ENCODE peak calls at places on chromosomes 16 and 17, in eight cellular contexts. A is A549, D is SK-N-SH, P is HCT116, S is K562, X is HepG2, G is Panc1, F is GM12878. M is an unnamed sample.

GRCh38 chr16:26475579-26475978 is 591.1 kb upstream of the C16orf82 start:
- DNase-seq in A (no peak), D (no peak), P (no peak), S (no peak), X (no peak), G (no peak), F (no peak), M (no peak)

GRCh38 chr16:3774156-3774767 is 56.9 kb upstream of the TRAP1 start:
- DNase-seq in A (no peak), D (no peak), P (no peak), S (no peak), X (no peak), G (no peak), F (no peak), M (no peak)

GRCh38 chr17:10156579-10157488 is 41.6 kb downstream of the GAS7 start:
- DNase-seq in A (no peak), D (no peak), P (no peak), S (no peak), X (no peak), G (no peak), F (peak; percentile 73), M (no peak)

GRCh38 chr16:24845726-24846547 is at the start of gene SLC5A11:
- DNase-seq in A (no peak), D (no peak), P (no peak), S (no peak), X (peak; percentile 80), G (no peak), F (no peak), M (no peak)

GRCh38 chr16:66414891-66415290 is 12.2 kb upstream of the BEAN1 start:
- DNase-seq in A (no peak), D (no peak), P (no peak), S (no peak), X (no peak), G (no peak), F (no peak), M (no peak)

GRCh38 chr17:33964344-33964979 is 290.6 kb upstream of the CCL2 start:
- DNase-seq in A (peak; percentile 20), D (no peak), P (no peak), S (peak; percentile 64), X (peak; percentile 23), G (no peak), F (peak; percentile 84), M (peak; percentile 64)

GRCh38 chr16:66467611-66468010 is 40.5 kb downstream of the BEAN1 start:
- DNase-seq in A (no peak), D (no peak), P (no peak), S (no peak), X (no peak), G (no peak), F (no peak), M (no peak)

GRCh38 chr17:61127960-61128359 is 271.7 kb upstream of the TBX2 start:
- DNase-seq in A (no peak), D (no peak), P (no peak), S (no peak), X (no peak), G (no peak), F (no peak), M (no peak)

GRCh38 chr16:78323315-78323714 is 223.9 kb downstream of the WWOX start:
- DNase-seq in A (no peak), D (no peak), P (no peak), S (no peak), X (no peak), G (no peak), F (no peak), M (no peak)

GRCh38 chr17:50661795-50662391 is 27.2 kb downstream of the ABCC3 start:
- DNase-seq in A (peak; percentile 100), D (peak; percentile 73), P (peak; percentile 92), S (peak; percentile 88), X (peak; percentile 93), G (peak; percentile 79), F (no peak), M (peak; percentile 51)

GRCh38 chr17:36647598-36647997 is 46.2 kb downstream of the MRM1 start:
- DNase-seq in A (no peak), D (no peak), P (no peak), S (no peak), X (no peak), G (no peak), F (no peak), M (peak; percentile 74)

GRCh38 chr17:9044796-9045470 is 23.6 kb downstream of the NTN1 start:
- DNase-seq in A (no peak), D (no peak), P (no peak), S (no peak), X (no peak), G (no peak), F (no peak), M (no peak)

GRCh38 chr16:46673320-46674013 is 15.5 kb downstream of the VPS35 start:
- DNase-seq in A (peak; percentile 78), D (peak; percentile 75), P (peak; percentile 51), S (peak; percentile 77), X (peak; percentile 79), G (no peak), F (peak; percentile 27), M (peak; percentile 89)

GRCh38 chr17:4948997-4949320 is 629 bp upstream of the PFN1 start:
- DNase-seq in A (peak; percentile 95), D (peak; percentile 95), P (peak; percentile 64), S (peak; percentile 84), X (peak; percentile 82), G (no peak), F (no peak), M (peak; percentile 88)

GRCh38 chr17:78042542-78042941 is 84.0 kb downstream of the TNRC6C start:
- DNase-seq in A (no peak), D (no peak), P (no peak), S (no peak), X (no peak), G (no peak), F (no peak), M (no peak)
- TF ChIP-seq REST in A (no peak), D (no peak), P (no peak), S (no peak), X (no peak), G (no peak), F (no peak), M (no peak)

GRCh38 chr17:30812218-30813177 is 12.0 kb downstream of the CRLF3 start:
- DNase-seq in A (no peak), D (no peak), P (no peak), S (no peak), X (no peak), G (no peak), F (no peak), M (no peak)
- H3K4me1 ChIP-seq in A (no peaks in the 10 kb centered on the region), D (peaks cover 6% of the 10 kb centered on the region), P (no peaks in the 10 kb centered on the region), S (no peaks in the 10 kb centered on the region), X (no peaks in the 10 kb centered on the region), G (no peaks in the 10 kb centered on the region), F (peaks cover 33% of the 10 kb centered on the region), M (peaks cover 5% of the 10 kb centered on the region)

GRCh38 chr16:84483882-84484565 is 20.4 kb downstream of the MEAK7 start:
- DNase-seq in A (no peak), D (no peak), P (no peak), S (no peak), X (no peak), G (no peak), F (no peak), M (no peak)

GRCh38 chr16:84486126-84486525 is 18.3 kb downstream of the MEAK7 start:
- DNase-seq in A (no peak), D (no peak), P (no peak), S (no peak), X (no peak), G (no peak), F (no peak), M (no peak)

GRCh38 chr16:84485255-84486010 is 19.0 kb downstream of the MEAK7 start:
- DNase-seq in A (no peak), D (no peak), P (no peak), S (no peak), X (no peak), G (no peak), F (no peak), M (no peak)

GRCh38 chr16:84482951-84483881 is 21.2 kb downstream of the MEAK7 start:
- DNase-seq in A (no peak), D (no peak), P (no peak), S (no peak), X (no peak), G (no peak), F (no peak), M (no peak)

DNA sequence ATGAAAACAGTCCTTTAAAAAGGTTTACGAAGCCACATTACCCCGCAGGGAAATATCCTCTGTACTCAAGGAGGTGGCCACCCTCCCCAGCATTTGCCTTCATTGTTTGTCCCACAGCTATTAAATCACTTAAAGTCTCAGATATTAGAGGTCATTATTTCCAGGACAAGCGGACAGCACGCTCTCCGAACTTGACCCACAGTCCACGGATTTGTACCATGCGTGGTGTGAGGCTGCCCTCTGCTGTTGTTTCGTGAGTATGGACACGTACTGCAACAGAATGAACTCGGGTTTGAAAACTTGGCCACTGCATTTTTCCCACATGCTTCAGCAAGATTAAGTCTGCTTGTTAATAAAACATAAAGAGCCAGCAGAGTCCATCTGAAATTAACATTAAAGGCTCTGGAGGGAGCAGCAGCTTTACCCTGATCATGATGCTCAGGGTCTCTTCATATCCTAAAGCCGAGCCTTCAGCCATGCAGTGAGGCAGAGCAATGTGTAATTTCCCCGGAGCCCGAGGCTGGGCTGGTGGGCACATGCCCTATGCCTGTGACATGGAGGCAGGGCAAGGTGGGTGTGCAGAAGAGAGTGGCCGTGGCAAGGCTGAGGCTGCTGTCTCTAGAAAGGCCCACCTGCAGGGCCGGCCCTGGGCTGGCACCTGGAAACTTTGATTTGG is 19.7 kb downstream of the MEAK7 start:
- DNase-seq in A (peak; percentile 62), D (peak; percentile 77), P (peak; percentile 41), S (peak; percentile 73), X (peak; percentile 62), G (no peak), F (no peak), M (peak; percentile 76)
- TF ChIP-seq REST in A (no peak), D (no peak), P (no peak), S (no peak), X (no peak), G (no peak), F (no peak), M (no peak)

GRCh38 chr17:57261084-57261461 is 4.8 kb downstream of the MSI2 start:
- DNase-seq in A (no peak), D (no peak), P (no peak), S (no peak), X (no peak), G (no peak), F (no peak), M (no peak)
- H3K4me1 ChIP-seq in A (peaks cover 25% of the 10 kb centered on the region), D (peaks cover 10% of the 10 kb centered on the region), P (peaks cover 13% of the 10 kb centered on the region), S (peaks cover 6% of the 10 kb centered on the region), X (peaks cover 68% of the 10 kb centered on the region), G (peaks cover 7% of the 10 kb centered on the region), F (peaks cover 4% of the 10 kb centered on the region), M (peaks cover 32% of the 10 kb centered on the region)

M was measured in GM23338.